ENCODE peak calls at places on chromosome 18, in five cellular contexts. P is cardiac muscle cell, W is body of pancreas, Q is NT2/D1, U is AG04450. S is an unnamed sample.

GRCh38 chr18:31065036-31065773 is 22.7 kb upstream of the DSC3 start:
- DNase-seq in P (no peak), W (no peak), Q (no peak), U (no peak), S (no peak)

GRCh38 chr18:23210526-23210925 is 75.2 kb downstream of the CABLES1 start:
- DNase-seq in P (no peak), W (no peak), Q (no peak), U (no peak), S (no peak)

GRCh38 chr18:49017813-49018552 is 67.2 kb upstream of the SMAD7 start:
- DNase-seq in P (no peak), W (no peak), Q (no peak), U (no peak), S (no peak)

GRCh38 chr18:77181950-77182707 is 49.5 kb upstream of the MBP start:
- DNase-seq in P (no peak), W (no peak), Q (no peak), U (no peak), S (no peak)

GRCh38 chr18:59150236-59150635 is 10.6 kb downstream of the SEC11C start:
- DNase-seq in P (no peak), W (no peak), Q (no peak), U (no peak), S (no peak)

GRCh38 chr18:64365106-64365505 is 216.2 kb upstream of the LINC00305 start:
- DNase-seq in P (no peak), W (no peak), Q (no peak), U (no peak), S (no peak)

GRCh38 chr18:58700209-58700608 is 28.9 kb downstream of the MALT1 start:
- DNase-seq in P (no peak), W (no peak), Q (no peak), U (no peak), S (no peak)

GRCh38 chr18:45755936-45756335 is 32.0 kb downstream of the SLC14A1 start:
- DNase-seq in P (peak; percentile 75), W (peak; percentile 36), Q (no peak), U (no peak), S (no peak)

GRCh38 chr18:46402396-46402795 is 254.6 kb downstream of the LOXHD1 start:
- DNase-seq in P (peak; percentile 40), W (no peak), Q (no peak), U (no peak), S (no peak)

GRCh38 chr18:67517224-67517765 is 775 bp upstream of the DSEL start:
- DNase-seq in P (no peak), W (peak; percentile 21), Q (no peak), U (no peak), S (no peak)

GRCh38 chr18:62324917-62325805 is at the start of gene TNFRSF11A:
- DNase-seq in P (no peak), W (peak; percentile 60), Q (no peak), U (no peak), S (no peak)

GRCh38 chr18:41150316-41150715 is 804.7 kb upstream of the PIK3C3 start:
- DNase-seq in P (no peak), W (no peak), Q (no peak), U (no peak), S (no peak)

GRCh38 chr18:3595282-3596273 is 145.6 kb downstream of the TGIF1 start:
- DNase-seq in P (peak; percentile 93), W (peak; percentile 70), Q (no peak), U (peak; percentile 90), S (peak; percentile 74)

GRCh38 chr18:79795446-79795845 is 2.3 kb upstream of the KCNG2 start:
- DNase-seq in P (peak; percentile 13), W (peak; percentile 0), Q (no peak), U (no peak), S (no peak)
- H3K27me3 ChIP-seq in P (peaks cover 87% of the 10 kb centered on the region), W (no peaks in the 10 kb centered on the region), Q (peaks cover 69% of the 10 kb centered on the region), U (peaks cover 36% of the 10 kb centered on the region), S (peaks cover 37% of the 10 kb centered on the region)

DNA sequence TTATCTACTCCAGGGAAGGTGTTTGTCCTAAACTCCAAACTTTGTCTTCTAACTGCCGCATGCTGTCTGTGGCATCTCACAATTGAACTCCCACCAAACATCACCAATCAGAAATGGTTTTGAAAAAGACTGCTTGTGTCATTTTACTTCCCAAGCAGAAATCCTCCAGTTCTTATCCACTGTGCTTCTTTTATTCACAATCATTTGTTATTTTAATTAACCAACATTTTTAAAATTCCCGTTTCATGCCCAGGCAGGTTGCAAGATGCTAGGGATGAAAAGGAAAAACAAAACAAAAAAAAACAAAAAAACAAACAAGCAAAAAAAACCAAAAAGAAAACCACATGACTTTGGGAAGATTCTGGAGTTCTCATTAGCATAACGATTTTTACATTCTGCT is 63.5 kb upstream of the RAB27B start:
- DNase-seq in P (no peak), W (no peak), Q (no peak), U (no peak), S (no peak)
- H3K27me3 ChIP-seq in P (no peaks in the 10 kb centered on the region), W (no peaks in the 10 kb centered on the region), Q (no peaks in the 10 kb centered on the region), U (no peaks in the 10 kb centered on the region), S (no peaks in the 10 kb centered on the region)

DNA sequence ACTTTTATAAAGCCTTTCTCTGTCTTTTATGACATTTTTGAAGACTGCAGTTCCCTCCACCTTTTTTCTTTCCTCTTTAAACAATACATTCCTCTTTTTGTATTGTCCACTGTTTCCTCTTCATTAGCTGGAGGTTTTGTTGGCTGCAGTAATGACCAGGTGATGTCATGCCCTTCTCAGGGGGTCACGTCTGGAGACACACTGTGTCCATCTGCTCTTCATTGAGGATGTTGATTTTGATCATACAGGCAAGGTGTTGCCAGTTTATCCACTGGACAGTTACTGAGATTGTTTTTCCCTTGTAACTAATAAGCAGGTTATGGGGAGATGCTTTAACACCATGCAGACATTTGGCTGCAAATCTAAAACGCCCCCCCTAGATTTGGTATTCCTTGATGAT is 19.8 kb downstream of the ZNF407 start:
- DNase-seq in P (no peak), W (no peak), Q (no peak), U (no peak), S (no peak)
- H3K27me3 ChIP-seq in P (no peaks in the 10 kb centered on the region), W (no peaks in the 10 kb centered on the region), Q (no peaks in the 10 kb centered on the region), U (no peaks in the 10 kb centered on the region), S (no peaks in the 10 kb centered on the region)

GRCh38 chr18:66439207-66439606 is 164.7 kb downstream of the CDH19 start:
- DNase-seq in P (no peak), W (no peak), Q (no peak), U (no peak), S (no peak)

GRCh38 chr18:66439670-66440069 is 164.2 kb downstream of the CDH19 start:
- DNase-seq in P (no peak), W (peak; percentile 7), Q (no peak), U (no peak), S (no peak)

GRCh38 chr18:66440433-66440832 is 163.5 kb downstream of the CDH19 start:
- DNase-seq in P (no peak), W (no peak), Q (no peak), U (no peak), S (no peak)
- H3K27me3 ChIP-seq in P (no peaks in the 10 kb centered on the region), W (no peaks in the 10 kb centered on the region), Q (no peaks in the 10 kb centered on the region), U (no peaks in the 10 kb centered on the region), S (no peaks in the 10 kb centered on the region)

GRCh38 chr18:79600141-79600540 is 79.5 kb upstream of the CTDP1 start:
- DNase-seq in P (no peak), W (peak; percentile 3), Q (no peak), U (no peak), S (peak; percentile 47)
- H3K27me3 ChIP-seq in P (no peaks in the 10 kb centered on the region), W (no peaks in the 10 kb centered on the region), Q (no peaks in the 10 kb centered on the region), U (peaks cover 26% of the 10 kb centered on the region), S (peaks cover 20% of the 10 kb centered on the region)

GRCh38 chr18:54958711-54959625 is at the start of gene CCDC68:
- DNase-seq in P (peak; percentile 57), W (peak; percentile 80), Q (no peak), U (no peak), S (peak; percentile 50)
- H3K27me3 ChIP-seq in P (peaks cover 17% of the 10 kb centered on the region), W (no peaks in the 10 kb centered on the region), Q (no peaks in the 10 kb centered on the region), U (no peaks in the 10 kb centered on the region), S (no peaks in the 10 kb centered on the region)

DNA sequence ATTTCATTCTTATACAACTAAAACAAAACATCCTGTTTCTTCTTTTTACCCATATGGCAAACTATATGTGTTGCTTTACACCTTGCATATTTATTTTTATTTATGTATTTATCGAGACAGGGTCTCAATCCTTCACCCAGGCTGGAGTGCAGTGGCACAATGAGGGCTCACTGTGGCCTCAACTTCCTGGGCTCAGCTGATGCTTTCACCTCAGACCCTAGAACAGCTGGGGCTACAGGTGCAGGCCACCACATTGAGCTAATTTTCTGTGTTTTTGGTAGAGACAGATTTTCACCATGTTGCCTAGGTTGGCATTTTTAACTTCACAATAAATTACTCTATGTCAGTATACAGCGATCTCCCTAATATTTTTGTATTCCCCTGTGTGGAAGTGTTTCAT is 522.0 kb downstream of the MBD2 start:
- DNase-seq in P (no peak), W (no peak), Q (no peak), U (no peak), S (no peak)
- H3K27me3 ChIP-seq in P (no peaks in the 10 kb centered on the region), W (no peaks in the 10 kb centered on the region), Q (no peaks in the 10 kb centered on the region), U (no peaks in the 10 kb centered on the region), S (no peaks in the 10 kb centered on the region)

GRCh38 chr18:54717673-54718435 is 110.4 kb upstream of the RAB27B start:
- DNase-seq in P (peak; percentile 23), W (no peak), Q (no peak), U (no peak), S (no peak)

GRCh38 chr18:54718436-54718773 is 109.9 kb upstream of the RAB27B start:
- DNase-seq in P (no peak), W (no peak), Q (no peak), U (no peak), S (no peak)

GRCh38 chr18:54726143-54726542 is 102.1 kb upstream of the RAB27B start:
- DNase-seq in P (no peak), W (no peak), Q (no peak), U (no peak), S (no peak)

GRCh38 chr18:54716586-54716985 is 111.7 kb upstream of the RAB27B start:
- DNase-seq in P (no peak), W (peak; percentile 46), Q (no peak), U (no peak), S (no peak)

GRCh38 chr18:54720590-54720989 is 107.7 kb upstream of the RAB27B start:
- DNase-seq in P (no peak), W (no peak), Q (no peak), U (no peak), S (no peak)
- H3K27me3 ChIP-seq in P (peaks cover 2% of the 10 kb centered on the region), W (no peaks in the 10 kb centered on the region), Q (no peaks in the 10 kb centered on the region), U (no peaks in the 10 kb centered on the region), S (no peaks in the 10 kb centered on the region)

DNA sequence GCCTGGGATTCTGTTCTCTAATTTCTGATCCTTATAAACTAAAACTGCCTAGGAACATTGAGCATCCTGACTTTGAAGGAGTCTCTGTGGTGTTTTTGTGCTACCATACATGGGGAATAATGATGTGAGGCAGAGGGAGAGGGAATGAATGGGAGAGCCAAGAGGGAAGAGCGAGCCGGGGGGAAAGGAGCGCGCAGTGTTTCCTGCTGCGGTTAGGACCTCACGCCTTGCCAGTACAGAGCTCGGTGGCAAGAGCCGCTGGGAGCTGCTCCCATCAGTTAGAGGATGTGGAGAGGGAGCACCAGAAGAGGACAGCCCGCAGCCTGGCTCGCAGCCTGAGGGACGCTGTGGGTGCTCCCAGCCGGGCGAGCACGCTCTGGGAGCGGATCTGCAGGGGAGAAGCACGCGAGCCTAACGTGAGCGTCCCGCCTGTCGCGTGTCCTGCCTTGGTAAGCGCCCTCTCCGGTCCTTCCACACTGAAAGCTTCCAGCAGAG is 114.7 kb downstream of the FAM210A start:
- DNase-seq in P (peak; percentile 83), W (no peak), Q (no peak), U (no peak), S (no peak)
- H3K27me3 ChIP-seq in P (peaks cover 25% of the 10 kb centered on the region), W (no peaks in the 10 kb centered on the region), Q (no peaks in the 10 kb centered on the region), U (peaks cover 29% of the 10 kb centered on the region), S (peaks cover 24% of the 10 kb centered on the region)

S was measured in RWPE2.